ENCODE peak calls at places on chromosomes 12 and 14, in six cellular contexts. L, J, C, G, Q and F are unnamed samples.

GRCh38 chr14:101719045-101719645 is 42.4 kb upstream of the PPP2R5C start:
- DNase-seq in L (no peak), J (no peak), C (no peak), G (no peak), Q (no peak), F (no peak)

GRCh38 chr12:110234197-110235154 is 46.6 kb upstream of the ATP2A2 start:
- DNase-seq in L (no peak), J (peak), C (no peak), G (no peak), Q (no peak), F (no peak)

GRCh38 chr12:2267624-2268477 is 215.1 kb downstream of the CACNA1C start:
- DNase-seq in L (no peak), J (peak), C (no peak), G (no peak), Q (peak), F (no peak)

GRCh38 chr12:14930299-14930698 is 8.0 kb downstream of the ERP27 start:
- DNase-seq in L (no peak), J (peak), C (no peak), G (no peak), Q (no peak), F (no peak)

GRCh38 chr12:111438501-111438900 is 32.8 kb downstream of the SH2B3 start:
- DNase-seq in L (no peak), J (peak), C (peak), G (no peak), Q (no peak), F (peak)

GRCh38 chr12:6452908-6453630 is 1.2 kb downstream of the TAPBPL start:
- DNase-seq in L (no peak), J (no peak), C (no peak), G (no peak), Q (peak), F (no peak)

GRCh38 chr14:29630566-29631160 is 297.0 kb downstream of the PRKD1 start:
- DNase-seq in L (no peak), J (no peak), C (no peak), G (no peak), Q (no peak), F (no peak)

GRCh38 chr14:92143309-92143708 is 21.5 kb downstream of the CPSF2 start:
- DNase-seq in L (no peak), J (no peak), C (no peak), G (no peak), Q (no peak), F (no peak)

GRCh38 chr12:52020539-52021336 is 14.0 kb downstream of the TAMALIN start:
- DNase-seq in L (no peak), J (peak), C (no peak), G (no peak), Q (peak), F (peak)

GRCh38 chr14:104767634-104767918 is 14.6 kb downstream of the SIVA1 start:
- DNase-seq in L (no peak), J (no peak), C (no peak), G (no peak), Q (no peak), F (no peak)

GRCh38 chr12:19792028-19792427 is 352.7 kb downstream of the AEBP2 start:
- DNase-seq in L (no peak), J (no peak), C (no peak), G (no peak), Q (no peak), F (no peak)

GRCh38 chr14:100306506-100307214 is 416 bp upstream of the SLC25A29 start:
- DNase-seq in L (peak), J (peak), C (peak), G (no peak), Q (peak), F (peak)

GRCh38 chr14:103716091-103716801 is 636 bp downstream of the ZFYVE21 start:
- DNase-seq in L (no peak), J (no peak), C (no peak), G (no peak), Q (no peak), F (peak)

GRCh38 chr14:66910306-66910705 is 278.9 kb upstream of the GARIN2 start:
- DNase-seq in L (no peak), J (peak), C (no peak), G (no peak), Q (no peak), F (no peak)

GRCh38 chr14:37858733-37859132 is 263.3 kb downstream of the TTC6 start:
- DNase-seq in L (no peak), J (no peak), C (no peak), G (no peak), Q (no peak), F (no peak)

GRCh38 chr12:14665354-14666348 is 30.7 kb downstream of the GUCY2C start:
- DNase-seq in L (no peak), J (no peak), C (no peak), G (no peak), Q (peak), F (no peak)

GRCh38 chr12:121240484-121241202 is 30.7 kb downstream of the P2RX4 start:
- DNase-seq in L (peak), J (no peak), C (peak), G (no peak), Q (peak), F (no peak)

GRCh38 chr12:109308534-109309440 is at the start of gene FOXN4:
- DNase-seq in L (no peak), J (no peak), C (no peak), G (no peak), Q (peak), F (peak)

GRCh38 chr12:96041181-96041580 is 5.8 kb upstream of the LTA4H start:
- DNase-seq in L (no peak), J (no peak), C (no peak), G (no peak), Q (no peak), F (no peak)

GRCh38 chr12:119468286-119468685 is 125.3 kb upstream of the TMEM233 start:
- DNase-seq in L (no peak), J (no peak), C (no peak), G (no peak), Q (no peak), F (no peak)

GRCh38 chr12:107092669-107093546 is 441 bp downstream of the CRY1 start:
- DNase-seq in L (no peak), J (no peak), C (peak), G (no peak), Q (peak), F (peak)

DNA sequence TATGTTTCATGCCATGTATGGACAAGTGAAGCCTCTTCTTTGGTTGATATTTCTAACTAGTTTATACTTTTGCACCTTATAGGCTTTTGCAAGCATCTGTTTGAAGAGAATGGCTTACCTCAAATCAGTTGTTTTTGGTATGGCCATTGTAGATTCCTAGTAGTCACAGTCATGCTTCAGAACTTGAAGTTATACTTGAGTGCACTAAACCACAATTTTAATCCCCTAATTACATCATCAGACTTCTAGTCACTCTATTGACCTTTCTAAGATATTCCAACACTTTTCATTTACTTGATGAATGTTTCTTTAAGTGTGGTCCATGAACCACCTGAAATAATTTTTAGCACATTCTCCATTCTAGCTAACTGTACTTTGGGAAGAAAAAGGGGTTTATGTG is 18.6 kb upstream of the KLRB1 start:
- DNase-seq in L (no peak), J (no peak), C (no peak), G (peak), Q (no peak), F (no peak)
- TF ChIP-seq CTCF in L (no peak), J (no peak), C (no peak), G (no peak), Q (no peak), F (no peak)

GRCh38 chr12:80064951-80065350 is 34.4 kb upstream of the OTOGL start:
- DNase-seq in L (no peak), J (no peak), C (no peak), G (no peak), Q (no peak), F (no peak)

GRCh38 chr12:80064269-80064668 is 35.1 kb upstream of the OTOGL start:
- DNase-seq in L (no peak), J (no peak), C (no peak), G (no peak), Q (no peak), F (no peak)

GRCh38 chr12:80068173-80068572 is 31.2 kb upstream of the OTOGL start:
- DNase-seq in L (no peak), J (no peak), C (no peak), G (no peak), Q (peak), F (no peak)
- TF ChIP-seq CTCF in L (no peak), J (no peak), C (no peak), G (no peak), Q (no peak), F (no peak)

DNA sequence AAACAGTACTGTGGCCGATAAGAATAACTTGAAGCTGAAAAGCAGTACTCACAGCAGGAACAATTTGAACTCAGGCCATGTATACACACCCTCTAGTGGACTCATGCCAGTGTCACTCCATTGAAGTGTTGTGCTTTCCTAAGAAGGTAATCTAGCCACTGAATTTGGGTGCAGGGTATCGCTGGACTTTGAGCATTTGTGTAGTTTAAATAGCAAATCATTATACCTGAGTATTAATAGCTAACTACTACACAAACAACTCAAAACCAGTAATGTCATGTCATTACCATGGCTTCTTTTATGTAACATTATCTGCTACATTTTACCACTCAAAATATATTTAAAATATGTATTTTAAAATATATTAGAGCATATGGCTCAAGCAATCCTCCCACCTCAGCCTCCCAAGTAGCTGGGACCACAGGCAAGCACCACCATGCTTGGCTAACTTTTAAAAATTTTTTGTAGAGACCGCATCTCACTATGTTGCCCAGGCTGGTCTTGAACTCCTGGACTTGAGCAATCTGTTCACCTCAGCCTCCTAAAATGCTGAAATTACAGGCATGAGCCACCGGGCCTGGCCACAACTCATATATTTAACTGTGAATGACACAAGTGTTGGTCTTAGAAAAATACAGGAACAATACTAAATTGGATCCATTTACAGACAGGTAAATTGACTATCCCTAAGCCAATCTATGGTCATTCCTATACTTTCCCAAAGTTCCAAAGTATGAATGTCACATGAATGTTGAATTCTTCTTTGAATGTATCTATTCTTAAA is 25.6 kb upstream of the ARID4A start:
- DNase-seq in L (peak), J (peak), C (no peak), G (peak), Q (no peak), F (no peak)
- TF ChIP-seq CTCF in L (no peak), J (peak), C (no peak), G (peak), Q (no peak), F (no peak)

DNA sequence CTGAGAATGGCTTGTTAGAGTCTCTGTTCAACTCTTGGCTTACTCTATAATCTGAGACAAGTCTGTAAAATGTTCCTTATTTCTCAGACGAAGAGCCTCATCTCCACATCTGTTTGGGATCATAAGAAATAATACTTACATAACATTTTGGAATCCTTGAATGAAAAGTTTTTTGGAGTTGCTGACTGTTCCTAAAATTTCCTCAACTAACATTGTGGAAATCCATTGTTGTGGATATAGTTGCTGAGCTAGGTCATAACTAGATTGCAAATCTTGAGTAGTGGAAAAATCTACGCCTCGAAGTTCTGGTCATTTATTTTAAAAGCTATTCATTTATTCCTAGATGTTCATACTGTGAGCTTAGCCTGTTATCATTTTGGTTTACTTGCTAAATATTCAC is 402.9 kb downstream of the ZFP36L1 start:
- DNase-seq in L (no peak), J (no peak), C (no peak), G (no peak), Q (no peak), F (no peak)
- TF ChIP-seq CTCF in L (no peak), J (no peak), C (no peak), G (no peak), Q (no peak), F (no peak)

GRCh38 chr12:124740691-124741137 is 123.0 kb downstream of the SCARB1 start:
- DNase-seq in L (no peak), J (peak), C (no peak), G (no peak), Q (no peak), F (no peak)
- TF ChIP-seq CTCF in L (no peak), J (no peak), C (no peak), G (peak), Q (no peak), F (no peak)

DNA sequence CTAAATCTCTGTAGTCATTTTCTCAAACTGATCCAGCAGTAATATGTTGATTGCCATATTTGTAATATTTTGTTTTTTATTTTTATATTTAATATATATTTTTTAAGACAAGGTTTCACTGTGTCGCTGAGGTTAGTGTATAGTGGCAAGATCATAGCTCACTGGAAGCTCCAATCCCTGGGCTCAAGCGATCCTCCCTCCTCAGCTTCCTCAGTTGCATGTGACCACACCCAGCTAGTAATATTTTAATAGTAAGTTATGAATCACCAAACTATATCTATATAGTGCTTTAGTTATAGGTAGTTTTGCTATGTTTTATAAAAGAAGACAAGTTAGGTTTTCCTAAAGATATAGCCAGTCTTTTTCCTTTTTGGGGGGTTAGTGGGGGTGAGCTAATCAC is 22.0 kb upstream of the LRIG3 start:
- DNase-seq in L (no peak), J (no peak), C (no peak), G (no peak), Q (no peak), F (no peak)
- TF ChIP-seq CTCF in L (no peak), J (no peak), C (no peak), G (no peak), Q (no peak), F (no peak)